ENCODE peak calls at places on chromosomes 5 and 9, in six cellular contexts. P, W, Y, S, Q and G are unnamed samples.

GRCh38 chr5:18112066-18112465 is 477.8 kb downstream of the TAF11L14 start:
- DNase-seq in P (no peak), W (no peak), Y (no peak), S (no peak), Q (no peak), G (no peak)

GRCh38 chr5:62778327-62779009 is 199.8 kb downstream of the LRRC70 start:
- DNase-seq in P (no peak), W (no peak), Y (no peak), S (no peak), Q (no peak), G (no peak)

GRCh38 chr5:171984748-171985419 is 21.6 kb downstream of the FBXW11 start:
- DNase-seq in P (peak), W (no peak), Y (no peak), S (no peak), Q (no peak), G (peak)

GRCh38 chr5:58940446-58940845 is 357.6 kb downstream of the RAB3C start:
- DNase-seq in P (peak), W (no peak), Y (no peak), S (no peak), Q (no peak), G (peak)

GRCh38 chr5:111853748-111854147 is 96.8 kb upstream of the NREP start:
- DNase-seq in P (peak), W (no peak), Y (no peak), S (no peak), Q (no peak), G (no peak)

GRCh38 chr5:178215263-178216002 is 11.1 kb downstream of the HNRNPAB start:
- DNase-seq in P (no peak), W (no peak), Y (peak), S (no peak), Q (no peak), G (no peak)

GRCh38 chr5:175288048-175288621 is 155.8 kb downstream of the DRD1 start:
- DNase-seq in P (peak), W (peak), Y (no peak), S (no peak), Q (no peak), G (peak)

GRCh38 chr5:150364004-150364403 is 6.5 kb downstream of the TCOF1 start:
- DNase-seq in P (no peak), W (no peak), Y (peak), S (no peak), Q (no peak), G (no peak)

GRCh38 chr5:92963801-92964200 is 617.2 kb downstream of the NR2F1-AS1 start:
- DNase-seq in P (no peak), W (no peak), Y (no peak), S (no peak), Q (no peak), G (no peak)
- H3K4me3 ChIP-seq in P (no peak), W (no peak), Y (no peak), S (no peak), Q (no peak), G (no peak)

DNA sequence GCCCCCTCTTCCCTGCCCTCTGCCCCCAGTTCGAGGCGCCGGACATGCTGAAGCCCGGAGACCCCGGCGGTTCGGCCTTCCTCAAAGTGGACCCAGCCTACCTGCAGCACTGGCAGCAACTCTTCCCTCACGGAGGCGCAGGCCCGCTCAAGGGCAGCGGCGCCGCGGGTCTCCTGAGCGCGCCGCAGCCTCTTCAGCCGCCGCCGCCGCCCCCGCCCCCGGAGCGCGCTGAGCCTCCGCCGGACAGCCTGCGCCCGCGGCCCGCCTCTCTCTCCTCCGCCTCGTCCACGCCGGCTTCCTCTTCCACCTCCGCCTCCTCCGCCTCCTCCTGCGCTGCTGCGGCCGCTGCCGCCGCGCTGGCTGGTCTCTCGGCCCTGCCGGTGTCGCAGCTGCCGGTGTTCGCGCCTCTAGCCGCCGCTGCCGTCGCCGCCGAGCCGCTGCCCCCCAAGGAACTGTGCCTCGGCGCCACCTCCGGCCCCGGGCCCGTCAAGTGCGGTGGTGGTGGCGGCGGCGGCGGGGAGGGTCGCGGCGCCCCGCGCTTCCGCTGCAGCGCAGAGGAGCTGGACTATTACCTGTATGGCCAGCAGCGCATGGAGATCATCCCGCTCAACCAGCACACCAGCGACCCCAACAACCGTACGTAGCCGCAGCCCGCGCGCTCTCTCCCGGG is 1.1 kb downstream of the PRDM6 start:
- DNase-seq in P (peak), W (peak), Y (peak), S (no peak), Q (no peak), G (no peak)
- H3K4me3 ChIP-seq in P (peak), W (peak), Y (peak), S (peak), Q (peak), G (peak)

DNA sequence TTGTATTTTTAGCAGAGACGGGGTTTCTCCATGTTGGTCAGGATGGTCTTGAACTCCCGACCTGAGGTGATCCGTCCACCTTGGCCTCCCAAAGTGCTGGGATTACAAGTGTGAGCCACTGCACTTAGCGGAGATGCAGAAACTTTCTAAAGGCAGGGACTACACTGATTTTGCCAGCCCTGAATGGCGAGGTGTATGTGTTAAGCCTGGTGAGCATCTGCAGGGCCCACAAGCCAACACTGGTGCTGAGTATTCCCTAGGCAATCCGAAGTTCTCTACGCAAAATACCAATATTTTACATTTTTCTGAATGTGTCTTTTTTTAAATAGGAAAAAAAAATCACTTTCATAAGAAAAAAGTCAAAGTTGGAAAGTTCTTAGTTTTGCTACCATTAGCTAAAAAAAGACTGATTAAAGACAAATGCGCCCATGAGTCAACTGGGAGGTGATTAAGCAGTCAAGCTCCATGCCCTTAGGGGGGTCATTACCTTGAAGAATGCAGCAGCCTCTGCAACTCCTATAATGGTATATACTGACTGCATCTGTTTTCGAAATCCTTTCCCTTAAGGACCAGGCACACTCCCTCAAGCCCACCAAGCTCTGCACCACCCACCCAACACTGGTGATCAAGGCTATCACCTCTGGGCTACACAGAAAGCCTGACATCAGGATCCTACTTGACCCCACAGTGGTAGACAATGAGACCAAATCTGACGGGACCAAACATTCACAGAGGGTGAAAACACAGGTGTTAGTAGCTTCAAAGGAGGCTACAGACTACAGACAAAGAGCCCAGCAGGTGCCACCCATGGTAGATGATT is 502.7 kb downstream of the BNC2 start:
- DNase-seq in P (peak), W (no peak), Y (no peak), S (no peak), Q (no peak), G (peak)
- H3K4me3 ChIP-seq in P (no peak), W (no peak), Y (no peak), S (no peak), Q (no peak), G (no peak)

GRCh38 chr9:18477719-18478118 is 3.8 kb downstream of the ADAMTSL1 start:
- DNase-seq in P (no peak), W (no peak), Y (no peak), S (no peak), Q (no peak), G (no peak)

GRCh38 chr9:18478517-18479361 is 4.8 kb downstream of the ADAMTSL1 start:
- DNase-seq in P (peak), W (no peak), Y (no peak), S (no peak), Q (no peak), G (peak)

GRCh38 chr9:18479405-18479804 is 5.5 kb downstream of the ADAMTSL1 start:
- DNase-seq in P (peak), W (no peak), Y (no peak), S (no peak), Q (no peak), G (no peak)

GRCh38 chr9:18474778-18475177 is 825 bp downstream of the ADAMTSL1 start:
- DNase-seq in P (peak), W (no peak), Y (no peak), S (no peak), Q (no peak), G (peak)

GRCh38 chr9:18477121-18477705 is 3.3 kb downstream of the ADAMTSL1 start:
- DNase-seq in P (no peak), W (no peak), Y (no peak), S (no peak), Q (no peak), G (no peak)
- H3K4me3 ChIP-seq in P (peak), W (no peak), Y (no peak), S (no peak), Q (no peak), G (peak)